ENCODE peak calls at places on chromosomes 13 and 19, in nine cellular contexts. L is pancreas, W is psoas muscle, Q is thyroid gland, K is endothelial cell, X is A549, Y is kidney, U is progenitor cell of endocrine pancreas, J is tibial artery. D is an unnamed sample.
A peak's percentile ranks its signal among the peaks of the same experiment; 100 is the strongest.

GRCh38 chr19:2538096-2538757 is 62.3 kb downstream of the GADD45B start:
- DNase-seq in Y (no peak), K (no peak), L (no peak), Q (no peak), J (no peak), W (peak; percentile 6), U (no peak), X (no peak), D (no peak)

GRCh38 chr13:110453767-110454166 is 107.8 kb downstream of the RAB20 start:
- DNase-seq in K (no peak), X (no peak), Y (no peak), Q (no peak), L (no peak), J (no peak), W (no peak), U (no peak), D (no peak)

GRCh38 chr19:44968670-44969069 is 13.5 kb downstream of the CLPTM1 start:
- DNase-seq in X (no peak), K (no peak), W (no peak), U (no peak), Y (no peak), Q (no peak), J (no peak), L (no peak), D (no peak)

GRCh38 chr19:18385675-18386542 is at the start of gene GDF15:
- DNase-seq in Y (peak; percentile 97), K (peak; percentile 37), Q (peak; percentile 55), W (peak; percentile 67), J (peak; percentile 80), L (peak; percentile 96), X (peak; percentile 94), U (peak; percentile 59), D (no peak)

GRCh38 chr19:35332817-35333216 is 3.8 kb downstream of the CD22 start:
- DNase-seq in J (no peak), K (no peak), U (no peak), X (no peak), L (no peak), Y (peak; percentile 39), W (no peak), Q (no peak), D (no peak)

GRCh38 chr13:44140146-44140545 is 233.5 kb upstream of the SERP2 start:
- DNase-seq in X (no peak), Q (no peak), Y (no peak), W (no peak), J (no peak), L (no peak), K (no peak), U (no peak), D (no peak)

GRCh38 chr19:7500811-7501450 is 12.1 kb upstream of the PEX11G start:
- DNase-seq in X (peak; percentile 89), W (no peak), Q (no peak), J (no peak), K (peak; percentile 72), L (peak; percentile 45), U (peak; percentile 72), Y (peak; percentile 75), D (no peak)

GRCh38 chr13:108895220-108895704 is 265.9 kb downstream of the MYO16 start:
- DNase-seq in Q (no peak), K (peak; percentile 20), X (peak; percentile 56), Y (no peak), U (no peak), W (no peak), L (no peak), J (no peak), D (no peak)

GRCh38 chr19:27906081-27906480 is 1306.9 kb downstream of the UQCRFS1 start:
- DNase-seq in W (no peak), Y (no peak), X (no peak), U (no peak), K (no peak), Q (no peak), J (no peak), L (no peak), D (no peak)

GRCh38 chr13:47433461-47434005 is 536.7 kb upstream of the HTR2A start:
- DNase-seq in W (no peak), L (no peak), Q (no peak), Y (no peak), K (no peak), U (no peak), X (no peak), J (no peak), D (no peak)

GRCh38 chr19:32830231-32831014 is 39.1 kb downstream of the SLC7A9 start:
- DNase-seq in W (no peak), Y (no peak), X (no peak), K (no peak), L (no peak), Q (no peak), U (no peak), J (no peak), D (no peak)

GRCh38 chr19:57171551-57172081 is 4.3 kb upstream of the DUXA start:
- DNase-seq in W (no peak), X (no peak), Q (peak; percentile 70), L (peak; percentile 70), K (no peak), U (peak; percentile 12), J (peak; percentile 56), Y (peak; percentile 84), D (peak; percentile 40)

GRCh38 chr19:35099897-35100275 is 15.7 kb upstream of the FXYD3 start:
- DNase-seq in W (no peak), J (no peak), Y (no peak), L (no peak), Q (no peak), U (no peak), X (no peak), K (no peak), D (no peak)

GRCh38 chr13:24052547-24052981 is 108.0 kb upstream of the SPATA13 start:
- DNase-seq in J (no peak), L (no peak), K (no peak), Y (no peak), W (no peak), Q (no peak), U (no peak), X (no peak), D (no peak)

GRCh38 chr13:53045110-53045509 is 16.5 kb downstream of the OLFM4 start:
- DNase-seq in X (no peak), Y (no peak), W (no peak), L (peak; percentile 47), J (no peak), U (no peak), Q (peak; percentile 14), K (no peak), D (no peak)

GRCh38 chr13:51730927-51731326 is 73.0 kb downstream of the DHRS12 start:
- DNase-seq in U (no peak), Q (no peak), L (no peak), Y (no peak), W (no peak), X (no peak), J (no peak), K (no peak), D (no peak)

GRCh38 chr13:51733656-51734334 is 70.2 kb downstream of the DHRS12 start:
- DNase-seq in J (no peak), Y (no peak), U (no peak), W (no peak), X (no peak), Q (no peak), K (no peak), L (no peak), D (no peak)

GRCh38 chr13:51728972-51729371 is 75.0 kb downstream of the DHRS12 start:
- DNase-seq in Y (no peak), K (no peak), X (no peak), U (no peak), J (no peak), Q (no peak), L (no peak), W (no peak), D (no peak)

GRCh38 chr13:51729853-51730553 is 74.0 kb downstream of the DHRS12 start:
- DNase-seq in K (no peak), J (peak; percentile 76), W (peak; percentile 74), U (no peak), Q (no peak), X (peak; percentile 21), Y (no peak), L (no peak), D (no peak)

DNA sequence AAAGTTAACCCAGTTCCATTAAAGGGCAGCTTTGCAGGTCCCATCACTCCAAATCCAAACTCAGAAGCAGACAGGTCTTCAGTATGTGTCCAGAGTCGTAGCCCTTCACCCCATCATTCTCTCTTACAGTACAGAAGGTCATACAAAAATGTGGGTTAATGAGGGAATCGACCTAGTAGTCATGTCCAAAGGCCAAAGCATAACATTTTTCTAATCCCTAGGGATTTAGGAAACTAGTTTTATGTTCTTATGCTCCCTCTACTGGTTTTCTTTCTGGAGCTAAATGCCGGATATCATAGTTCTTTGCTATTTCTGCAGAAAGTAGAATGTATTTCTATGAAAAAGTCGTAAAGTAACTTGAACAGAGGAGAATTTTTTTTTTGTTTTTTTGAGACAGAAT is 72.2 kb downstream of the DHRS12 start:
- DNase-seq in Y (no peak), L (no peak), Q (no peak), U (no peak), K (no peak), J (no peak), X (peak; percentile 16), W (no peak), D (no peak)
- TF ChIP-seq CTCF in Y (peak; percentile 43), L (no peak), Q (no peak), U (no peak), K (no peak), J (peak; percentile 69), X (peak; percentile 38), W (peak; percentile 31), D (no peak)

GRCh38 chr19:12946092-12946845 is 607 bp downstream of the RAD23A start:
- DNase-seq in W (peak; percentile 93), K (peak; percentile 87), U (peak; percentile 58), X (peak; percentile 67), Q (peak; percentile 80), J (peak; percentile 68), L (peak; percentile 78), Y (peak; percentile 91), D (no peak)
- TF ChIP-seq CTCF in W (no peak), K (no peak), U (no peak), X (no peak), Q (no peak), J (no peak), L (no peak), Y (no peak), D (no peak)

DNA sequence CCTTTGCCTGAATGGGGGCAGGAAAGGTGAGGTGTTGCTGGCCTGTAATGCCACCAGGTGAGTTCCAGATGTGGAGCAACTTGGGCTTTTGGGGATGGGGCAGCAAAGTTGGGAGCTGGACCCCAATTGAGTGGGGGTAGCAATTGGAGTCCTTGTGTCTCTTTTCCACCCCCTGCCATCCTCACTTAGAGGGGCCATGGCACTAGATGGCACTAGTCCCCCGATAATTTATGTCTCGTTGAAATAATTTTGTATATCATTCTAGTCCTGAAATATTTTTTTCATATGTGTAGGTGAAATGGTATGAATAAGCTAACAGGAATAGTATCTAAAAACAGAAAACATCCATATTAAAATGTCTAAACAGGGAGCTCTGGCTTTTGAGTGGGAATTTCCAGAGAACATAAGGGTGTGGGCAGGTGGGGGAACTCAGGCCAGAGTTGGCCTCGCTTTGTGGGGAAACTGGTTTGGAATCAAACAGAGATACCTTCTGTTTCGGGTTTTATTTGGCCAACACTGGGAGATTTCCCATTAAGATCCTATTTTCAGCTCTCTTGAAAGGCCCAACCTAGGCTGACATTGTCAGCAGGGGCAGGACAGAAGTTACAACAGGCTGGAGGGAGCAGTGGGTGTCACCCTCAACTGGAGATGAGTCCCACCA is 3.4 kb downstream of the ZNF576 start:
- DNase-seq in Y (no peak), Q (no peak), K (no peak), W (no peak), U (no peak), L (no peak), J (no peak), X (no peak), D (no peak)
- TF ChIP-seq CTCF in Y (no peak), Q (no peak), K (no peak), W (no peak), U (no peak), L (no peak), J (no peak), X (no peak), D (no peak)

GRCh38 chr19:15025237-15025636 is 24.0 kb upstream of the CASP14 start:
- DNase-seq in U (no peak), Q (no peak), J (no peak), X (peak; percentile 23), Y (no peak), K (no peak), W (no peak), L (no peak), D (no peak)
- TF ChIP-seq CTCF in U (no peak), Q (no peak), J (no peak), X (peak; percentile 10), Y (no peak), K (no peak), W (no peak), L (no peak), D (no peak)

D was measured in natural killer cell.